ENCODE peak calls at places on chromosome 15, in four cellular contexts. One of them, this sample, is unnamed. For H3K4me1, the result is how much of the 10 kb centered on the place peaks cover.

GRCh38 chr15:101479851-101480612 is 9.5 kb downstream of the PCSK6 start:
- DNase-seq in IMR-90: no peak
- DNase-seq in tibial nerve: no peak
- DNase-seq in ovary: no peak
- DNase-seq in this sample: no peak

GRCh38 chr15:66707310-66708160 is 5.5 kb downstream of the SMAD6 start:
- DNase-seq in IMR-90: peak
- DNase-seq in ovary: peak
- DNase-seq in tibial nerve: no peak
- DNase-seq in this sample: no peak

GRCh38 chr15:88897456-88898194 is 2.3 kb upstream of the HAPLN3 start:
- DNase-seq in IMR-90: peak
- DNase-seq in ovary: peak
- DNase-seq in tibial nerve: peak
- DNase-seq in this sample: peak

GRCh38 chr15:51097553-51098330 is 3.0 kb upstream of the TNFAIP8L3 start:
- DNase-seq in tibial nerve: no peak
- DNase-seq in ovary: no peak
- DNase-seq in IMR-90: peak
- DNase-seq in this sample: no peak

GRCh38 chr15:52052076-52052935 is 33.3 kb downstream of the MAPK6 start:
- DNase-seq in ovary: no peak
- DNase-seq in IMR-90: no peak
- DNase-seq in tibial nerve: no peak
- DNase-seq in this sample: no peak

GRCh38 chr15:23003736-23004135 is 23.6 kb upstream of the CYFIP1 start:
- DNase-seq in ovary: no peak
- DNase-seq in tibial nerve: no peak
- DNase-seq in IMR-90: no peak
- DNase-seq in this sample: no peak

GRCh38 chr15:94395626-94396025 is 164.3 kb downstream of the MCTP2 start:
- DNase-seq in IMR-90: peak
- DNase-seq in tibial nerve: no peak
- DNase-seq in ovary: no peak
- DNase-seq in this sample: no peak

GRCh38 chr15:38193496-38193895 is 59.1 kb upstream of the SPRED1 start:
- DNase-seq in tibial nerve: no peak
- DNase-seq in IMR-90: no peak
- DNase-seq in ovary: no peak
- DNase-seq in this sample: no peak

GRCh38 chr15:70509282-70510272 is 253.8 kb downstream of the UACA start:
- DNase-seq in ovary: no peak
- DNase-seq in IMR-90: no peak
- DNase-seq in tibial nerve: no peak
- DNase-seq in this sample: no peak

GRCh38 chr15:34808016-34808415 is 12.7 kb upstream of the ACTC1 start:
- DNase-seq in tibial nerve: no peak
- DNase-seq in ovary: no peak
- DNase-seq in IMR-90: peak
- DNase-seq in this sample: no peak

GRCh38 chr15:34802371-34802770 is 7.0 kb upstream of the ACTC1 start:
- DNase-seq in ovary: no peak
- DNase-seq in tibial nerve: no peak
- DNase-seq in IMR-90: no peak
- DNase-seq in this sample: no peak

GRCh38 chr15:34802803-34803395 is 7.5 kb upstream of the ACTC1 start:
- DNase-seq in tibial nerve: no peak
- DNase-seq in ovary: no peak
- DNase-seq in IMR-90: no peak
- DNase-seq in this sample: no peak

GRCh38 chr15:34804113-34804512 is 8.8 kb upstream of the ACTC1 start:
- DNase-seq in tibial nerve: no peak
- DNase-seq in IMR-90: no peak
- DNase-seq in ovary: no peak
- DNase-seq in this sample: no peak

DNA sequence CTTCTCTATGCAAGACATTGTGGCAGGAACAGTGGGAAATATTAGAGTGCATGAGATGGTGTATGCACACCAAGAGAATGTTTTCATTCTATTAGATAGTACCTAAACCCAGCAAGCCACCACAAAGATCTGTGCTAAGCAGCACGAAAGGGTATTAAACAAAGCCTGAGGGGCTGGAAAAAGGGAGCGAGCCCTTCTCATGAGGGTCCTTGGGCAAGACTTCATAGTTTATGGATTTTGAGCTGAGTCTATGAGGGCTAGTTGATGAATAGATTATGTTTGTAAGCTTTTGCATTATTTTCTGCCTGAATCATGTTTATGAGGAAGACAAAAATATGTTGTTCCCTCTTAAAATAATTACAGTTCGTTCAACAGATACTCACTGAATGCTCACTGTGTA is 9.4 kb upstream of the ACTC1 start:
- DNase-seq in IMR-90: no peak
- DNase-seq in tibial nerve: no peak
- DNase-seq in ovary: no peak
- DNase-seq in this sample: no peak
- H3K4me3 ChIP-seq in IMR-90: no peak
- H3K4me3 ChIP-seq in tibial nerve: no peak
- H3K4me3 ChIP-seq in ovary: no peak
- H3K4me3 ChIP-seq in this sample: no peak

GRCh38 chr15:55398243-55398642 is 9.9 kb downstream of the CCPG1 start:
- DNase-seq in ovary: no peak
- DNase-seq in tibial nerve: no peak
- DNase-seq in IMR-90: no peak
- DNase-seq in this sample: no peak

GRCh38 chr15:55403531-55403930 is 4.6 kb downstream of the CCPG1 start:
- DNase-seq in IMR-90: peak
- DNase-seq in ovary: no peak
- DNase-seq in tibial nerve: no peak
- DNase-seq in this sample: no peak

GRCh38 chr15:55407631-55407948 is 569 bp downstream of the CCPG1 start:
- DNase-seq in tibial nerve: no peak
- DNase-seq in ovary: no peak
- DNase-seq in IMR-90: peak
- DNase-seq in this sample: no peak

GRCh38 chr15:55402707-55403106 is 5.5 kb downstream of the CCPG1 start:
- DNase-seq in tibial nerve: no peak
- DNase-seq in ovary: no peak
- DNase-seq in IMR-90: no peak
- DNase-seq in this sample: no peak

GRCh38 chr15:55401786-55402246 is 6.3 kb downstream of the CCPG1 start:
- DNase-seq in tibial nerve: no peak
- DNase-seq in ovary: no peak
- DNase-seq in IMR-90: no peak
- DNase-seq in this sample: no peak
- H3K4me1 ChIP-seq in tibial nerve: under half
- H3K4me1 ChIP-seq in ovary: under half
- H3K4me1 ChIP-seq in IMR-90: under half
- H3K4me1 ChIP-seq in this sample: under half

GRCh38 chr15:31227954-31228542 is 98.6 kb upstream of the KLF13 start:
- DNase-seq in IMR-90: no peak
- DNase-seq in tibial nerve: no peak
- DNase-seq in ovary: no peak
- DNase-seq in this sample: no peak

GRCh38 chr15:31230630-31231485 is 95.8 kb upstream of the KLF13 start:
- DNase-seq in IMR-90: no peak
- DNase-seq in tibial nerve: no peak
- DNase-seq in ovary: no peak
- DNase-seq in this sample: no peak

GRCh38 chr15:31227235-31227634 is 99.4 kb upstream of the KLF13 start:
- DNase-seq in ovary: no peak
- DNase-seq in tibial nerve: no peak
- DNase-seq in IMR-90: no peak
- DNase-seq in this sample: no peak

GRCh38 chr15:31226011-31226410 is 100.6 kb upstream of the KLF13 start:
- DNase-seq in tibial nerve: no peak
- DNase-seq in IMR-90: no peak
- DNase-seq in ovary: no peak
- DNase-seq in this sample: no peak

DNA sequence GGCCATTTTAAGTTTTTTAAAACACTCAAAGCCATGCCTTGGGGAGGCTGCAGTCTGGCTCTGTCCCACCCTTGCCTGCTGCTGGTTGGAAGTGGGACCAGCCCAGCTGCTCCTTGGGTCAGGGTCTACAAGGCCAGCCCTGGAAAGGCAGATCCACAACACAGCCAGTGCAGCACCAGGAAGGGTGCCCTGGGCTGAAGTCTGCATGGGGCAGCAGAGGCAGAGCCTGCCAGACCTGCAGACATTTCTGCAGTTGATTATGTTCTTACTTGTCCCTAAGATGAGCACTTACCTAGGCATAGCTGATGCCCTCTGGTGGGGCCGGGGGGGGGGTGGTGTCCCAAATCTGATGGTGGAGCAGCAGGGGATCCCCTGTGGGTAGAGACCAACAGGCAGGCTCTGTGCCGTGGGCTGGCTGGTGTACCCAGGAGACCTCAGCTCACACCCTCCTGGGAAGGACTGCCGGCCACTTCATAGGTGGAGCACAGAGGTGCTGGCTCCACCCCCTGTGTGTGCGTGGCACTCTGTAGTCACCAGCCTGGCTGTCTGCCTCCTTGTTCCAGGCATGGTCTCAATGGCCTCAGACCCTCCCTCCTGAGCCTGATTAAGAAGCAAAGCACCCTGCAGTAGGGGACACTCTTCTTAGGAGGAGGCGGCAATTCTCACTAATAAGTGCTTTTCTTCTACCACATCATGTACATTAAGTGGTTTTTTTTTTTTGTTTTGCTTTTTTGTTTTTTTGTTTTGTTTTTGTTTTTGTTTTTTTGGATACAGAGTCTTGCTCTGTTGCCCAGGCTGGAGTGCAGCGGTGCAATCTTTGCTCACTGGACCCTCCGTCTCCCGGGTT is 97.4 kb upstream of the KLF13 start:
- DNase-seq in IMR-90: no peak
- DNase-seq in ovary: no peak
- DNase-seq in tibial nerve: no peak
- DNase-seq in this sample: no peak
- TF ChIP-seq POLR2A in IMR-90: no peak
- TF ChIP-seq POLR2A in ovary: no peak
- TF ChIP-seq POLR2A in tibial nerve: no peak
- TF ChIP-seq POLR2A in this sample: no peak

GRCh38 chr15:20356444-20357138 is 185.0 kb downstream of the GOLGA6L6 start:
- DNase-seq in ovary: peak
- DNase-seq in IMR-90: no peak
- DNase-seq in tibial nerve: no peak
- DNase-seq in this sample: peak
- H3K4me3 ChIP-seq in ovary: no peak
- H3K4me3 ChIP-seq in IMR-90: no peak
- H3K4me3 ChIP-seq in tibial nerve: no peak
- H3K4me3 ChIP-seq in this sample: peak

DNA sequence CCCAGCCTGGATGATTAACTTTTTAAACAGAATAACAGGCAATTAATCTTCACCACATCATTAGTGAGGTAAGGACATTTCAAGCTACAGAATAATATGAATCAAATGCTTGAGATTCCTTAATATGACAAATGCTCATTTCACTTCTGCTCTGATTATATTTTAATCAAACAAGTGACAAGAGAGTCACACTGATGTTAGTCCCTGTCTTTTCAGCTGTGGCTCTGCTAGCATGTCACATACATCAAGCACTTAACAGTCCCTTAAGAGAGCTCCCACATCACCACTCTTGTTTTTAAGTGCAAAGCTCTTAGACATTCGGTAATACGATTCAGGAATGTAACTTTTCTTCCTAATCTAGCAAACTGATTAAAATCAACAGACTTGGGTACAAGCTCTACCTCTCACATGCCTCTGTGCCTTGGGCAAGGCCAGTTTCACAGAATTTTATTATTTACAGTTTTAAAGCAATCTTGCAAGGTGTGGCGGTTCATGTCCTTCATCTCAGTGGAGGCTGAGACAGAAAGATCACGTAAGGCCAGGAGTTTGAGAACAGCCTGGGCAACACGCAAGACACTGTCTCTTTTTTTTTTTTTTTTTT is 78.2 kb downstream of the LDHAL6B start:
- DNase-seq in IMR-90: no peak
- DNase-seq in ovary: no peak
- DNase-seq in tibial nerve: no peak
- DNase-seq in this sample: no peak
- H3K4me1 ChIP-seq in IMR-90: under half
- H3K4me1 ChIP-seq in ovary: under half
- H3K4me1 ChIP-seq in tibial nerve: under half
- H3K4me1 ChIP-seq in this sample: under half

DNA sequence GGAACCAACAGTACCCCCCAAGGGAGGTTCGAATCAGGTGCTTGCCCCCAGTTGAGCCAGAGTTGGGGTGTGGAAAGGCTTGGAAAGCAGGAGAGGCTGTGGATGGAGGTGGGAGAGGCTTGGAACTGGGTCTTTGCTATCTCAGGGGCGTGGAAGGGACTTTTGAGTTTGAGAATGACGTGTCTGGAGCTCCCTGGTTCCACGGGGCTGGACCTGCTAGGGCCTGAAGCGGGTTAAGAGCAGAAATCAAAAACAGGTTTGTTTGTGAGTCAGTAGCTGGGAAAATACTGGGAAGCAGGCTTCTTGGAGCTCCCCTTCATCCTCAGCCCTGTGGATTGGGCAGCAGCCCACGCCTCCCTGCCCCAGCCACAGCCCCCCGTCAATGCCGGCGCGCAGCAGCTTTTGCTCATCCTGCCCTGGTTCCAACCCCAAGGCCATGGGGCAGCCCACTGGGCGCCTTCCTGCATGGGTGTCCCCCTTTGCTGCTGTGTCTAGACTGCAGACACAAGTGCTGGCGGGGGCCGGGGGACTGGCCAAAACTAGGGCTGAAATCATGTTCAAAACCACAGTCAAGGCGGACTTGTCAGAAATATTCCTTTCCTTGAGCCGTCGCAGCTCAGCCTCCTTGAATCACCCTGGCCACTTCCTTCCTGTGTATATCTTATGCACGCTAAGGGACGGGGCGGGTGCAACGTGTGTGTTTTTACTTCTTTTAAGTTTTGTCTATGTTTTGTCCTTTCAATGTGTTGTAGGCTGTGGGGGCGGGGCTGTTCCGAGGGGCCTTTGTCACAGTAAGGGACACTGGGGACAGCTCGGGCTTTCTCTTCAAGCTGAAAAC is 108.0 kb downstream of the KLF13 start:
- DNase-seq in IMR-90: peak
- DNase-seq in tibial nerve: no peak
- DNase-seq in ovary: peak
- DNase-seq in this sample: no peak
- TF ChIP-seq POLR2A in IMR-90: no peak
- TF ChIP-seq POLR2A in tibial nerve: no peak
- TF ChIP-seq POLR2A in ovary: no peak
- TF ChIP-seq POLR2A in this sample: no peak

GRCh38 chr15:41115088-41115651 is 910 bp downstream of the INO80 start:
- DNase-seq in tibial nerve: no peak
- DNase-seq in IMR-90: peak
- DNase-seq in ovary: no peak
- DNase-seq in this sample: no peak
- H3K4me3 ChIP-seq in tibial nerve: peak
- H3K4me3 ChIP-seq in IMR-90: peak
- H3K4me3 ChIP-seq in ovary: peak
- H3K4me3 ChIP-seq in this sample: peak